ENCODE peak calls at places on chromosomes 7 and 10, in ten cellular contexts. N is H1, H is IMR-90, P is cardiac fibroblast, F is hepatocyte, Q is BJ, W is kidney, T is SJSA1, S is NT2/D1, C is fibroblast of pulmonary artery. Z is an unnamed sample.

GRCh38 chr7:79893991-79894390 is 240.6 kb upstream of the GNAI1 start:
- DNase-seq in F (no peak), S (no peak), Q (no peak), N (no peak), H (peak; percentile 48), P (peak; percentile 69), T (no peak), C (peak; percentile 42), W (no peak), Z (no peak)

GRCh38 chr7:100093498-100093897 is 4.7 kb downstream of the COPS6 start:
- DNase-seq in F (no peak), P (no peak), N (no peak), H (no peak), S (no peak), Q (no peak), C (no peak), W (no peak), T (no peak), Z (peak; percentile 26)

GRCh38 chr10:121406823-121407545 is 191.3 kb downstream of the FGFR2 start:
- DNase-seq in P (no peak), N (no peak), S (no peak), Q (no peak), C (no peak), W (no peak), H (no peak), F (no peak), T (no peak), Z (no peak)

GRCh38 chr7:21967500-21968099 is 21.9 kb upstream of the CDCA7L start:
- DNase-seq in F (no peak), C (no peak), T (no peak), H (no peak), Q (no peak), N (no peak), P (peak; percentile 40), W (no peak), S (no peak), Z (no peak)

GRCh38 chr10:323651-324293 is 188.5 kb downstream of the ZMYND11 start:
- DNase-seq in W (peak; percentile 94), S (no peak), N (no peak), T (peak; percentile 93), P (peak; percentile 97), H (peak; percentile 97), Q (peak; percentile 93), C (peak; percentile 97), F (peak; percentile 77), Z (peak; percentile 13)

GRCh38 chr10:29977161-29977560 is 82.2 kb downstream of the JCAD start:
- DNase-seq in Q (no peak), P (no peak), N (no peak), W (no peak), S (no peak), F (no peak), H (no peak), T (no peak), C (no peak), Z (no peak)

GRCh38 chr10:43372751-43373445 is 1.5 kb downstream of the FXYD4 start:
- DNase-seq in S (no peak), F (no peak), T (no peak), P (no peak), C (no peak), H (no peak), W (peak; percentile 15), Q (no peak), N (no peak), Z (peak; percentile 69)

GRCh38 chr7:42314696-42315095 is 77.7 kb upstream of the GLI3 start:
- DNase-seq in W (no peak), N (no peak), S (no peak), C (peak; percentile 9), H (no peak), Q (no peak), T (no peak), P (peak; percentile 32), F (no peak), Z (no peak)

GRCh38 chr7:93704241-93704640 is 129.7 kb upstream of the CALCR start:
- DNase-seq in C (no peak), Q (no peak), P (no peak), S (no peak), T (no peak), F (no peak), N (no peak), W (no peak), H (no peak), Z (no peak)

GRCh38 chr10:126090911-126091728 is 194.8 kb downstream of the FANK1 start:
- DNase-seq in S (no peak), T (peak; percentile 72), N (no peak), P (peak; percentile 94), H (peak; percentile 97), C (peak; percentile 69), Q (peak; percentile 82), F (no peak), W (no peak), Z (no peak)

GRCh38 chr10:78623577-78624215 is 445.1 kb upstream of the ZMIZ1 start:
- DNase-seq in Q (peak; percentile 47), C (peak; percentile 45), T (peak; percentile 58), N (no peak), F (peak; percentile 79), P (peak; percentile 53), S (no peak), W (no peak), H (peak; percentile 90), Z (no peak)

GRCh38 chr10:96208271-96208670 is 63.1 kb downstream of the BLNK start:
- DNase-seq in C (no peak), Q (no peak), H (no peak), P (no peak), N (no peak), S (no peak), T (no peak), F (no peak), W (no peak), Z (no peak)

GRCh38 chr7:1533569-1534329 is 3.2 kb downstream of the MAFK start:
- DNase-seq in C (peak; percentile 79), Q (peak; percentile 72), N (no peak), T (peak; percentile 94), W (peak; percentile 90), F (peak; percentile 81), H (peak; percentile 95), P (peak; percentile 92), S (no peak), Z (peak; percentile 55)

GRCh38 chr10:22252286-22252800 is 34.5 kb upstream of the EBLN1 start:
- DNase-seq in T (no peak), F (peak; percentile 53), S (no peak), N (no peak), W (peak; percentile 82), P (peak; percentile 52), C (peak; percentile 60), H (no peak), Q (no peak), Z (peak; percentile 80)

GRCh38 chr7:5854738-5855137 is 25.9 kb upstream of the OCM start:
- DNase-seq in Q (no peak), W (peak; percentile 1), C (no peak), S (no peak), T (no peak), N (no peak), P (no peak), F (no peak), H (no peak), Z (no peak)

GRCh38 chr7:5659584-5659983 is 121.9 kb downstream of the RNF216 start:
- DNase-seq in S (no peak), N (no peak), W (no peak), C (no peak), H (no peak), T (no peak), Q (no peak), P (no peak), F (no peak), Z (no peak)

GRCh38 chr10:78952018-78952417 is 116.7 kb upstream of the ZMIZ1 start:
- DNase-seq in C (no peak), T (no peak), H (peak; percentile 46), S (no peak), P (no peak), N (no peak), Q (no peak), F (no peak), W (no peak), Z (no peak)

GRCh38 chr10:18254692-18255091 is 114.5 kb downstream of the CACNB2 start:
- DNase-seq in S (no peak), P (no peak), C (no peak), T (no peak), F (no peak), N (no peak), Q (no peak), H (no peak), W (no peak), Z (no peak)

GRCh38 chr10:18261660-18262292 is 121.6 kb downstream of the CACNB2 start:
- DNase-seq in H (no peak), W (no peak), S (no peak), T (no peak), C (no peak), F (no peak), Q (no peak), N (no peak), P (no peak), Z (no peak)

GRCh38 chr10:18261063-18261462 is 120.8 kb downstream of the CACNB2 start:
- DNase-seq in Q (no peak), S (no peak), N (no peak), T (no peak), H (no peak), P (no peak), C (no peak), F (no peak), W (no peak), Z (no peak)

GRCh38 chr10:18264466-18264865 is 124.2 kb downstream of the CACNB2 start:
- DNase-seq in C (no peak), N (no peak), W (no peak), S (no peak), Q (no peak), T (no peak), H (no peak), P (no peak), F (no peak), Z (no peak)

GRCh38 chr10:18260308-18260971 is 120.2 kb downstream of the CACNB2 start:
- DNase-seq in T (no peak), C (no peak), Q (no peak), H (peak; percentile 6), F (no peak), W (no peak), S (no peak), P (no peak), N (no peak), Z (no peak)
- H3K4me3 ChIP-seq in T (no peak overlapping the region), C (no peak overlapping the region), Q (no peak overlapping the region), H (no peak overlapping the region), F (no peak overlapping the region), W (peak overlapping the region; percentile 45), S (no peak overlapping the region), P (no peak overlapping the region), N (no peak overlapping the region), Z (no peak overlapping the region)

GRCh38 chr7:134454277-134454676 is 4.6 kb downstream of the AKR1B1 start:
- DNase-seq in S (no peak), H (peak; percentile 64), F (no peak), T (no peak), N (no peak), W (no peak), P (no peak), Q (no peak), C (no peak), Z (no peak)
- H3K4me3 ChIP-seq in S (no peak overlapping the region), H (no peak overlapping the region), F (no peak overlapping the region), T (no peak overlapping the region), N (no peak overlapping the region), W (no peak overlapping the region), P (no peak overlapping the region), Q (no peak overlapping the region), C (no peak overlapping the region), Z (no peak overlapping the region)

GRCh38 chr10:14181197-14181936 is 149.4 kb downstream of the FRMD4A start:
- DNase-seq in S (no peak), F (no peak), C (no peak), W (no peak), N (no peak), T (no peak), P (no peak), Q (no peak), H (no peak), Z (no peak)
- H3K4me3 ChIP-seq in S (no peak overlapping the region), F (no peak overlapping the region), C (no peak overlapping the region), W (no peak overlapping the region), N (no peak overlapping the region), T (no peak overlapping the region), P (no peak overlapping the region), Q (no peak overlapping the region), H (no peak overlapping the region), Z (no peak overlapping the region)

GRCh38 chr10:106535304-106535964 is 629.1 kb downstream of the SORCS1 start:
- DNase-seq in S (peak; percentile 38), P (peak; percentile 8), H (no peak), Q (no peak), F (no peak), C (no peak), N (no peak), T (no peak), W (no peak), Z (no peak)
- H3K4me3 ChIP-seq in S (no peak overlapping the region), P (no peak overlapping the region), H (no peak overlapping the region), Q (no peak overlapping the region), F (no peak overlapping the region), C (no peak overlapping the region), N (no peak overlapping the region), T (no peak overlapping the region), W (no peak overlapping the region), Z (no peak overlapping the region)

Z was measured in H7.